ENCODE peak calls at places on chromosomes 5 and 9, in seven cellular contexts. G is tibial nerve; T is endodermal cell; O is psoas muscle; Z is pancreas; M is uterus; L is CD8-positive, alpha-beta T cell. D is an unnamed sample. For H3K36me3, the result is how much of the 10 kb centered on the place peaks cover.

GRCh38 chr9:93198839-93199625 is 15.1 kb downstream of the WNK2 start:
- DNase-seq in O (no peak), M (no peak), G (no peak), Z (peak), T (no peak), L (no peak), D (no peak)

GRCh38 chr5:124620743-124621142 is 125.7 kb downstream of the ZNF608 start:
- DNase-seq in O (no peak), M (no peak), G (no peak), Z (no peak), L (no peak), T (no peak), D (no peak)

GRCh38 chr5:151125421-151125820 is 32.2 kb downstream of the ANXA6 start:
- DNase-seq in M (no peak), L (no peak), O (no peak), T (no peak), Z (no peak), G (no peak), D (no peak)

GRCh38 chr9:90088411-90088810 is 483.6 kb downstream of the GADD45G start:
- DNase-seq in O (no peak), G (no peak), L (no peak), M (no peak), T (no peak), Z (no peak), D (no peak)

GRCh38 chr5:108606185-108606584 is 141.5 kb upstream of the FER start:
- DNase-seq in Z (no peak), L (no peak), O (no peak), G (no peak), M (no peak), T (no peak), D (no peak)

GRCh38 chr9:109652112-109652511 is 127.9 kb upstream of the PALM2AKAP2 start:
- DNase-seq in T (no peak), M (no peak), L (no peak), O (no peak), Z (no peak), G (no peak), D (no peak)

GRCh38 chr5:95619096-95619495 is 791 bp upstream of the GPR150 start:
- DNase-seq in L (no peak), T (no peak), O (no peak), Z (no peak), M (no peak), G (no peak), D (no peak)

GRCh38 chr5:4734348-4734747 is 405.8 kb upstream of the ADAMTS16 start:
- DNase-seq in M (no peak), L (no peak), T (no peak), O (no peak), Z (no peak), G (no peak), D (no peak)

GRCh38 chr5:31470608-31471007 is 61.3 kb downstream of the DROSHA start:
- DNase-seq in L (no peak), Z (no peak), T (no peak), G (peak), M (no peak), O (peak), D (no peak)

GRCh38 chr5:137609122-137609521 is 110.0 kb upstream of the SPOCK1 start:
- DNase-seq in O (no peak), L (no peak), Z (no peak), T (no peak), G (no peak), M (no peak), D (no peak)

DNA sequence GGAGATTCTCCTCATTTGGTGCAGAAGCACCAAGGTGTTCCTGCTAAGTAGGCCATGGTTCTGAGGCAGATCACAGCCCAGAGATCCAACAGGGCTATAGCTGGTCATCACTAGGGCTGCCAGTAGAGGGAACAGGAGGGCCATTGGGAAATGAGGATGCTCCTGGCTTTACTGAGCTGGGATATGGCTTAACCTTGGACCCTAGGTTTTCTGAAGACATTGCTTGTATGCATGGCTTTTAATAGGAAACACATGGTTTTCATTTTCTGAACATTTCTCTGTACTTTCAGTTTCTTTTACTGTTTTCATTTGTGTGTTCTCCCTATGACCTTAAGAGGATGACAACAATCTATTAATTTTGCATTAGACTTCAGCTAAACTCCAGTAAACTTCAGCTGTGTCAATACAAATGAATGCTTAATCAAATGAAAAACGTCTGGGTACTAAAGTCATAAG is at the start of gene IFNW1:
- DNase-seq in T (peak), O (no peak), M (no peak), L (no peak), Z (no peak), G (no peak), D (no peak)
- TF ChIP-seq CTCF in T (peak), O (no peak), M (no peak), L (no peak), Z (no peak), G (no peak), D (no peak)

GRCh38 chr5:89735108-89735507 is 674.4 kb downstream of the CETN3 start:
- DNase-seq in O (no peak), Z (no peak), M (no peak), T (no peak), G (no peak), L (no peak), D (no peak)
- H3K36me3 ChIP-seq in O (under half), Z (under half), M (under half), T (under half), G (under half), L (under half), D (under half)

GRCh38 chr5:149777382-149777781 is 47.3 kb downstream of the PPARGC1B start:
- DNase-seq in M (peak), O (peak), L (no peak), Z (no peak), G (no peak), T (no peak), D (no peak)

GRCh38 chr5:149776376-149777305 is 46.5 kb downstream of the PPARGC1B start:
- DNase-seq in Z (no peak), T (no peak), M (no peak), O (no peak), G (no peak), L (no peak), D (no peak)

GRCh38 chr5:149779071-149779470 is 49.0 kb downstream of the PPARGC1B start:
- DNase-seq in T (no peak), G (no peak), M (no peak), L (no peak), Z (no peak), O (no peak), D (no peak)

GRCh38 chr5:149773245-149774095 is 43.4 kb downstream of the PPARGC1B start:
- DNase-seq in L (no peak), T (no peak), M (no peak), G (no peak), Z (no peak), O (no peak), D (no peak)

GRCh38 chr5:149775785-149776184 is 45.7 kb downstream of the PPARGC1B start:
- DNase-seq in O (no peak), M (no peak), Z (no peak), L (no peak), T (no peak), G (no peak), D (no peak)
- TF ChIP-seq CTCF in O (peak), M (no peak), Z (no peak), L (no peak), T (peak), G (no peak), D (no peak)

GRCh38 chr9:114006155-114006550 is 71.9 kb downstream of the AMBP start:
- DNase-seq in T (no peak), O (no peak), G (no peak), Z (no peak), M (no peak), L (no peak), D (no peak)
- H3K36me3 ChIP-seq in T (under half), O (under half), G (under half), Z (under half), M (under half), L (under half), D (under half)

GRCh38 chr5:172283020-172283861 is at the start of gene UBTD2:
- DNase-seq in T (peak), Z (peak), M (peak), G (peak), O (peak), L (peak), D (peak)
- TF ChIP-seq CTCF in T (peak), Z (no peak), M (peak), G (peak), O (peak), L (peak), D (peak)